ENCODE peak calls at places on chromosomes 16 and 17, in ten cellular contexts. G is prostate gland, L is sigmoid colon, J is HCT116, V is transverse colon, U is esophagus muscularis mucosa, P is stomach, D is Panc1, O is endothelial cell of umbilical vein, I is suprapubic skin. S is an unnamed sample.

GRCh38 chr16:11205754-11206459 is 50.1 kb downstream of the SOCS1 start:
- DNase-seq in U (no peak), G (no peak), J (no peak), V (peak), I (no peak), O (peak), D (no peak), P (peak), L (no peak), S (no peak)

GRCh38 chr16:54503436-54503835 is 216.8 kb upstream of the IRX3 start:
- DNase-seq in V (no peak), G (no peak), J (no peak), L (no peak), U (no peak), I (no peak), P (no peak), D (no peak), O (no peak), S (no peak)

GRCh38 chr17:7108981-7109380 is 5.6 kb downstream of the ASGR2 start:
- DNase-seq in O (no peak), I (no peak), V (no peak), G (no peak), P (no peak), L (no peak), D (no peak), U (no peak), J (no peak), S (no peak)

GRCh38 chr17:80106176-80106575 is 4.8 kb downstream of the GAA start:
- DNase-seq in U (no peak), G (no peak), D (no peak), V (no peak), O (no peak), J (no peak), P (no peak), I (no peak), L (no peak), S (no peak)

GRCh38 chr17:38442548-38442947 is 14.3 kb downstream of the ARHGAP23 start:
- DNase-seq in G (no peak), P (no peak), D (no peak), J (no peak), O (no peak), V (no peak), L (no peak), U (no peak), I (no peak), S (no peak)

GRCh38 chr17:55654015-55654414 is 68.6 kb downstream of the TMEM100 start:
- DNase-seq in L (no peak), I (no peak), O (no peak), J (no peak), G (no peak), U (no peak), D (no peak), V (no peak), P (no peak), S (no peak)

GRCh38 chr16:89431158-89431584 is 59.2 kb downstream of the ANKRD11 start:
- DNase-seq in U (no peak), L (peak), I (no peak), J (no peak), D (no peak), O (no peak), G (peak), V (peak), P (peak), S (no peak)

GRCh38 chr16:80041399-80041798 is 440.9 kb upstream of the MAF start:
- DNase-seq in G (no peak), V (no peak), J (no peak), I (no peak), D (no peak), O (no peak), P (no peak), L (no peak), U (no peak), S (no peak)

GRCh38 chr17:33120103-33120502 is 128.5 kb downstream of the SPACA3 start:
- DNase-seq in D (no peak), O (no peak), P (no peak), L (no peak), J (no peak), G (no peak), U (no peak), I (no peak), V (no peak), S (no peak)

GRCh38 chr17:22671110-22671509 is 978.8 kb downstream of the KCNJ18 start:
- DNase-seq in V (no peak), U (no peak), P (no peak), O (no peak), G (no peak), J (no peak), D (no peak), I (no peak), L (no peak), S (no peak)

GRCh38 chr16:22220714-22221113 is 14.6 kb downstream of the EEF2K start:
- DNase-seq in U (no peak), D (no peak), I (no peak), O (no peak), L (no peak), G (peak), J (no peak), P (peak), V (no peak), S (peak)

GRCh38 chr17:45873728-45874127 is 20.6 kb upstream of the MAPT start:
- DNase-seq in I (no peak), V (no peak), P (no peak), O (no peak), J (no peak), D (no peak), G (no peak), L (no peak), U (no peak), S (no peak)

GRCh38 chr17:35801583-35802224 is 6.3 kb upstream of the MMP28 start:
- DNase-seq in V (peak), L (peak), J (no peak), I (no peak), P (peak), U (no peak), O (peak), D (no peak), G (peak), S (peak)

GRCh38 chr16:69443809-69444611 is 19.6 kb downstream of the CYB5B start:
- DNase-seq in O (peak), G (peak), J (no peak), V (peak), P (no peak), U (no peak), L (peak), D (peak), I (no peak), S (no peak)

GRCh38 chr17:57519199-57519598 is 225.9 kb downstream of the CCDC182 start:
- DNase-seq in P (no peak), L (no peak), O (no peak), J (no peak), D (no peak), U (no peak), G (no peak), V (no peak), I (no peak), S (peak)

GRCh38 chr17:81681672-81682071 is 1.9 kb downstream of the ARL16 start:
- DNase-seq in V (no peak), J (no peak), L (no peak), I (no peak), P (no peak), O (no peak), D (no peak), U (no peak), G (no peak), S (no peak)

GRCh38 chr16:72202014-72202413 is 30.1 kb upstream of the PMFBP1 start:
- DNase-seq in G (no peak), P (no peak), O (no peak), D (no peak), I (no peak), V (no peak), U (no peak), J (no peak), L (no peak), S (no peak)

GRCh38 chr17:8122923-8123694 is 797 bp downstream of the HES7 start:
- DNase-seq in O (peak), J (no peak), U (no peak), P (no peak), V (no peak), L (no peak), D (no peak), I (no peak), G (no peak), S (no peak)

GRCh38 chr16:54507091-54507490 is 220.5 kb upstream of the IRX3 start:
- DNase-seq in O (no peak), P (no peak), I (no peak), U (no peak), J (no peak), D (no peak), V (no peak), L (no peak), G (no peak), S (no peak)

GRCh38 chr17:35896011-35896587 is 15.9 kb upstream of the CCL5 start:
- DNase-seq in V (peak), L (no peak), D (no peak), U (no peak), O (no peak), P (no peak), I (no peak), J (no peak), G (no peak), S (no peak)

GRCh38 chr17:75645501-75645888 is 12.3 kb downstream of the SMIM5 start:
- DNase-seq in U (no peak), D (no peak), I (no peak), G (peak), J (peak), V (peak), O (peak), L (peak), P (peak), S (no peak)

GRCh38 chr17:81277421-81277820 is 17.7 kb downstream of the SLC38A10 start:
- DNase-seq in L (peak), U (peak), D (no peak), V (peak), P (peak), I (no peak), O (no peak), J (no peak), G (peak), S (no peak)

GRCh38 chr17:14919049-14919545 is 346.0 kb downstream of the PMP22 start:
- DNase-seq in O (no peak), I (no peak), G (no peak), D (no peak), L (no peak), U (no peak), J (no peak), V (no peak), P (no peak), S (no peak)

GRCh38 chr16:67967956-67968439 is 439 bp downstream of the SLC12A4 start:
- DNase-seq in P (peak), I (no peak), V (peak), O (peak), L (no peak), J (no peak), U (no peak), G (no peak), D (no peak), S (no peak)

GRCh38 chr17:29588561-29589411 is 662 bp downstream of the GIT1 start:
- DNase-seq in L (no peak), J (no peak), U (no peak), I (no peak), V (peak), G (no peak), D (no peak), O (no peak), P (no peak), S (no peak)

GRCh38 chr17:75366432-75366831 is 39.0 kb downstream of the GRB2 start:
- DNase-seq in V (no peak), P (no peak), G (no peak), O (no peak), D (no peak), J (no peak), I (no peak), L (no peak), U (no peak), S (no peak)

GRCh38 chr17:44829558-44830358 is at the start of gene GJC1:
- DNase-seq in L (peak), G (no peak), J (no peak), I (no peak), U (no peak), O (peak), D (no peak), V (peak), P (no peak), S (no peak)

GRCh38 chr17:83069931-83070374 is 9.5 kb upstream of the METRNL start:
- DNase-seq in L (no peak), O (no peak), U (no peak), V (no peak), I (no peak), P (no peak), D (no peak), G (no peak), J (no peak), S (no peak)

GRCh38 chr17:27848941-27849340 is 44.2 kb downstream of the LYRM9 start:
- DNase-seq in G (no peak), P (no peak), V (no peak), O (no peak), D (no peak), J (no peak), L (no peak), U (no peak), I (no peak), S (no peak)

GRCh38 chr17:31495049-31495885 is 103.8 kb downstream of the RAB11FIP4 start:
- DNase-seq in U (no peak), O (no peak), P (peak), D (no peak), G (no peak), I (no peak), V (peak), L (no peak), J (no peak), S (peak)

GRCh38 chr16:30830072-30830417 is 43.0 kb upstream of the ZNF629 start:
- DNase-seq in O (no peak), U (no peak), J (no peak), V (no peak), G (no peak), D (no peak), P (no peak), I (no peak), L (no peak), S (no peak)

GRCh38 chr16:30834130-30834740 is 47.2 kb upstream of the ZNF629 start:
- DNase-seq in D (no peak), P (no peak), L (no peak), G (no peak), U (no peak), V (no peak), O (no peak), J (no peak), I (no peak), S (no peak)

GRCh38 chr16:30829130-30830071 is 42.4 kb upstream of the ZNF629 start:
- DNase-seq in L (no peak), O (no peak), U (no peak), J (no peak), D (no peak), I (no peak), G (no peak), V (peak), P (peak), S (no peak)
- TF ChIP-seq CTCF in L (peak), O (no peak), U (no peak), J (no peak), D (no peak), I (no peak), G (no peak), V (peak), P (no peak), S (no peak)

GRCh38 chr16:74666425-74667214 is at the start of gene RFWD3:
- DNase-seq in L (peak), D (peak), G (peak), O (peak), I (peak), P (peak), J (peak), U (peak), V (peak), S (peak)
- TF ChIP-seq POLR2AphosphoS5 in L (peak), D (peak), G (peak), O (peak), I (peak), P (peak), J (peak), U (peak), V (peak), S (peak)

GRCh38 chr16:56425439-56425832 is at the start of gene AMFR:
- DNase-seq in L (peak), O (peak), I (no peak), U (no peak), P (peak), D (no peak), J (peak), V (peak), G (peak), S (no peak)
- TF ChIP-seq CTCF in L (no peak), O (peak), I (peak), U (peak), P (peak), D (peak), J (no peak), V (peak), G (peak), S (no peak)

GRCh38 chr16:47713225-47713595 is 252.1 kb downstream of the PHKB start:
- DNase-seq in U (no peak), L (no peak), D (no peak), J (no peak), P (no peak), G (no peak), I (no peak), O (peak), V (no peak), S (no peak)
- TF ChIP-seq POLR2AphosphoS5 in U (no peak), L (no peak), D (no peak), J (no peak), P (no peak), G (no peak), I (no peak), O (no peak), V (no peak), S (no peak)

DNA sequence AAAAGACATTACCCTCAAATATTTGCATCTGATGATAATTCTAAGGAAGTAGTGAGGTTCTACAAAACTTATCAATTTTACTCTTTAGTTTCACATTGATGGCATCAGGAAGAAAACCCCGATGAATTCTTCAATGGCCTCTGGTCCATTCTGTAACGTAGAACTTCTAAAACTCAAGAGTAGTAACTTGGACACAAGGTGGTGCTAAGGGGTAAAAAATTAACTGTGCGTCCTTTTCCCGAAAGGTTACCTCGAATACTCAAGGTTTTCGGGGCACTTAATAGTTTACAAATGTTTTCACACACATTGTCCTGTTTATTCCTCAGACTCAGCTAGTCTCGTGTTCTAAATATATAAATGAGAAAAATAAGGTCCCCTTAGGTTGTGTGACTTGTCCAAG is 517.3 kb upstream of the ZFHX3 start:
- DNase-seq in L (no peak), O (no peak), V (no peak), P (no peak), J (peak), U (no peak), D (no peak), G (no peak), I (no peak), S (no peak)
- TF ChIP-seq CTCF in L (no peak), O (no peak), V (no peak), P (no peak), J (peak), U (no peak), D (peak), G (peak), I (no peak), S (no peak)

S was measured in breast epithelium.